ENCODE peak calls at places on chromosomes 4 and X, in nine cellular contexts. A, H, T, B, Z, R, E, I and F are unnamed samples.
A peak's percentile ranks its signal among the peaks of the same experiment; 100 is the strongest.

GRCh38 chrX:76427560-76428242 is at the start of gene MAGEE1:
- DNase-seq in A (peak; percentile 51), H (peak; percentile 33), T (peak; percentile 75), B (peak; percentile 67), Z (peak; percentile 72), R (peak; percentile 78), E (peak; percentile 75), I (peak; percentile 35), F (peak; percentile 70)

GRCh38 chr4:118348886-118349285 is 3.9 kb downstream of the PRSS12 start:
- DNase-seq in A (no peak), H (no peak), T (no peak), B (no peak), Z (no peak), R (no peak), E (no peak), I (no peak), F (no peak)

GRCh38 chr4:176273741-176274140 is 4.7 kb upstream of the ASB5 start:
- DNase-seq in A (no peak), H (no peak), T (no peak), B (no peak), Z (no peak), R (no peak), E (no peak), I (no peak), F (no peak)

GRCh38 chrX:10124506-10125247 is 32.1 kb upstream of the CLCN4 start:
- DNase-seq in A (no peak), H (no peak), T (no peak), B (no peak), Z (no peak), R (no peak), E (no peak), I (no peak), F (no peak)

GRCh38 chr4:186020106-186020792 is 48.7 kb upstream of the TLR3 start:
- DNase-seq in A (no peak), H (no peak), T (no peak), B (no peak), Z (no peak), R (no peak), E (no peak), I (no peak), F (no peak)

GRCh38 chr4:3420606-3420955 is 21.2 kb upstream of the HGFAC start:
- DNase-seq in A (no peak), H (no peak), T (no peak), B (no peak), Z (no peak), R (no peak), E (no peak), I (no peak), F (no peak)

GRCh38 chr4:97867557-97868091 is 275.7 kb downstream of the STPG2 start:
- DNase-seq in A (peak; percentile 65), H (no peak), T (no peak), B (no peak), Z (no peak), R (no peak), E (no peak), I (no peak), F (no peak)

GRCh38 chr4:162700815-162701361 is 465.8 kb downstream of the NAF1 start:
- DNase-seq in A (no peak), H (no peak), T (no peak), B (peak; percentile 42), Z (no peak), R (no peak), E (no peak), I (no peak), F (no peak)

GRCh38 chrX:123088930-123089329 is 95.1 kb upstream of the GRIA3 start:
- DNase-seq in A (no peak), H (no peak), T (no peak), B (no peak), Z (no peak), R (no peak), E (no peak), I (no peak), F (no peak)

GRCh38 chr4:10096201-10096975 is 20.2 kb downstream of the WDR1 start:
- DNase-seq in A (peak; percentile 71), H (peak; percentile 89), T (no peak), B (peak; percentile 45), Z (peak; percentile 88), R (no peak), E (no peak), I (peak; percentile 93), F (no peak)

GRCh38 chrX:40947276-40947675 is 138.0 kb upstream of the USP9X start:
- DNase-seq in A (no peak), H (peak; percentile 32), T (no peak), B (no peak), Z (no peak), R (no peak), E (no peak), I (peak; percentile 3), F (no peak)

GRCh38 chrX:12999422-12999821 is 24.5 kb downstream of the TMSB4X start:
- DNase-seq in A (no peak), H (no peak), T (no peak), B (no peak), Z (no peak), R (no peak), E (no peak), I (no peak), F (no peak)

GRCh38 chr4:3134201-3134600 is 59.7 kb downstream of the HTT start:
- DNase-seq in A (no peak), H (no peak), T (no peak), B (no peak), Z (no peak), R (no peak), E (no peak), I (no peak), F (no peak)

GRCh38 chr4:3302164-3302785 is 9.5 kb downstream of the RGS12 start:
- DNase-seq in A (peak; percentile 74), H (no peak), T (no peak), B (no peak), Z (peak; percentile 84), R (no peak), E (no peak), I (no peak), F (peak; percentile 32)

GRCh38 chr4:23856630-23857029 is 33.2 kb downstream of the PPARGC1A start:
- DNase-seq in A (no peak), H (no peak), T (no peak), B (no peak), Z (no peak), R (no peak), E (no peak), I (no peak), F (no peak)

GRCh38 chr4:105937759-105938158 is 42.5 kb downstream of the NPNT start:
- DNase-seq in A (no peak), H (no peak), T (no peak), B (no peak), Z (no peak), R (no peak), E (no peak), I (no peak), F (no peak)

GRCh38 chrX:148929686-148930085 is 429.3 kb downstream of the AFF2 start:
- DNase-seq in A (no peak), H (no peak), T (no peak), B (no peak), Z (no peak), R (no peak), E (no peak), I (no peak), F (no peak)

GRCh38 chr4:99946346-99947189 is at the start of gene DNAJB14:
- DNase-seq in A (peak; percentile 81), H (peak; percentile 75), T (peak; percentile 83), B (peak; percentile 73), Z (peak; percentile 85), R (peak; percentile 81), E (peak; percentile 71), I (peak; percentile 67), F (peak; percentile 79)

GRCh38 chr4:17111959-17112659 is 213.7 kb upstream of the LDB2 start:
- DNase-seq in A (no peak), H (no peak), T (no peak), B (no peak), Z (no peak), R (peak; percentile 30), E (peak; percentile 68), I (no peak), F (no peak)
- TF ChIP-seq CTCF in A (peak; percentile 52), H (peak; percentile 52), T (peak; percentile 71), B (no peak), Z (peak; percentile 55), R (peak; percentile 55), E (peak; percentile 68), I (peak; percentile 70), F (no peak)

GRCh38 chr4:155403886-155404285 is 27.1 kb upstream of the MAP9 start:
- DNase-seq in A (peak; percentile 67), H (peak; percentile 54), T (no peak), B (peak; percentile 40), Z (no peak), R (no peak), E (no peak), I (peak; percentile 62), F (no peak)
- TF ChIP-seq CTCF in A (peak; percentile 22), H (peak; percentile 29), T (peak; percentile 69), B (peak; percentile 53), Z (no peak), R (no peak), E (no peak), I (peak; percentile 62), F (no peak)

GRCh38 chr4:38671594-38671943 is 7.6 kb downstream of the KLF3 start:
- DNase-seq in A (no peak), H (no peak), T (no peak), B (no peak), Z (no peak), R (no peak), E (no peak), I (no peak), F (no peak)

GRCh38 chr4:38670939-38671593 is 7.1 kb downstream of the KLF3 start:
- DNase-seq in A (peak; percentile 51), H (no peak), T (no peak), B (no peak), Z (no peak), R (no peak), E (no peak), I (no peak), F (no peak)

GRCh38 chr4:38668203-38668602 is 4.2 kb downstream of the KLF3 start:
- DNase-seq in A (no peak), H (no peak), T (no peak), B (no peak), Z (no peak), R (no peak), E (no peak), I (no peak), F (no peak)

GRCh38 chr4:38669233-38669632 is 5.2 kb downstream of the KLF3 start:
- DNase-seq in A (peak; percentile 86), H (peak; percentile 63), T (no peak), B (no peak), Z (no peak), R (no peak), E (no peak), I (no peak), F (no peak)

GRCh38 chr4:38670061-38670894 is 6.3 kb downstream of the KLF3 start:
- DNase-seq in A (peak; percentile 21), H (no peak), T (no peak), B (no peak), Z (no peak), R (no peak), E (no peak), I (no peak), F (no peak)
- TF ChIP-seq CTCF in A (no peak), H (no peak), T (no peak), B (no peak), Z (no peak), R (no peak), E (no peak), I (no peak), F (no peak)

GRCh38 chr4:90456891-90457290 is 329.7 kb downstream of the CCSER1 start:
- DNase-seq in A (no peak), H (no peak), T (no peak), B (no peak), Z (no peak), R (no peak), E (no peak), I (no peak), F (no peak)

GRCh38 chr4:90457817-90458216 is 330.6 kb downstream of the CCSER1 start:
- DNase-seq in A (no peak), H (no peak), T (no peak), B (no peak), Z (no peak), R (no peak), E (no peak), I (no peak), F (no peak)
- TF ChIP-seq CTCF in A (no peak), H (no peak), T (no peak), B (no peak), Z (no peak), R (no peak), E (no peak), I (no peak), F (no peak)